ENCODE peak calls at places on chromosomes 13 and 19, in four cellular contexts. One of them, this sample, is unnamed.

GRCh38 chr19:57363734-57364181 is 407 bp downstream of the TRAPPC2B start:
- DNase-seq in CD4-positive, alpha-beta memory T cell: no peak
- DNase-seq in IMR-90: peak; percentile 12
- DNase-seq in GM12865: no peak
- DNase-seq in this sample: no peak

GRCh38 chr13:37546087-37546486 is 52.5 kb downstream of the POSTN start:
- DNase-seq in CD4-positive, alpha-beta memory T cell: no peak
- DNase-seq in IMR-90: no peak
- DNase-seq in GM12865: no peak
- DNase-seq in this sample: no peak

GRCh38 chr19:18416778-18417249 is 2.4 kb upstream of the SSBP4 start:
- DNase-seq in CD4-positive, alpha-beta memory T cell: peak; percentile 65
- DNase-seq in IMR-90: peak; percentile 78
- DNase-seq in GM12865: peak; percentile 80
- DNase-seq in this sample: peak; percentile 43

GRCh38 chr13:74820809-74821208 is 661.2 kb downstream of the TBC1D4 start:
- DNase-seq in CD4-positive, alpha-beta memory T cell: no peak
- DNase-seq in IMR-90: no peak
- DNase-seq in GM12865: no peak
- DNase-seq in this sample: no peak

GRCh38 chr19:14496029-14496848 is at the start of gene GIPC1:
- DNase-seq in CD4-positive, alpha-beta memory T cell: peak; percentile 83
- DNase-seq in IMR-90: peak; percentile 99
- DNase-seq in GM12865: peak; percentile 80
- DNase-seq in this sample: peak; percentile 98

GRCh38 chr13:85313761-85314503 is 485.3 kb downstream of the SLITRK6 start:
- DNase-seq in CD4-positive, alpha-beta memory T cell: no peak
- DNase-seq in IMR-90: peak; percentile 46
- DNase-seq in GM12865: no peak
- DNase-seq in this sample: no peak

GRCh38 chr13:50690020-50690419 is 153.5 kb downstream of the DLEU7 start:
- DNase-seq in CD4-positive, alpha-beta memory T cell: no peak
- DNase-seq in IMR-90: no peak
- DNase-seq in GM12865: no peak
- DNase-seq in this sample: no peak

GRCh38 chr19:7831452-7831851 is 1.4 kb downstream of the EVI5L start:
- DNase-seq in CD4-positive, alpha-beta memory T cell: no peak
- DNase-seq in IMR-90: peak; percentile 34
- DNase-seq in GM12865: no peak
- DNase-seq in this sample: no peak

GRCh38 chr19:56245062-56245740 is 27.3 kb upstream of the EDDM13 start:
- DNase-seq in CD4-positive, alpha-beta memory T cell: no peak
- DNase-seq in IMR-90: peak; percentile 33
- DNase-seq in GM12865: no peak
- DNase-seq in this sample: peak; percentile 4

GRCh38 chr19:30682576-30683536 is 310.7 kb downstream of the ZNF536 start:
- DNase-seq in CD4-positive, alpha-beta memory T cell: peak; percentile 30
- DNase-seq in IMR-90: peak; percentile 82
- DNase-seq in GM12865: peak; percentile 45
- DNase-seq in this sample: peak; percentile 42

GRCh38 chr13:82976499-82976898 is 905.8 kb downstream of the SLITRK1 start:
- DNase-seq in CD4-positive, alpha-beta memory T cell: no peak
- DNase-seq in IMR-90: peak; percentile 1
- DNase-seq in GM12865: no peak
- DNase-seq in this sample: no peak

GRCh38 chr19:7783991-7784421 is 21.0 kb downstream of the CLEC4M start:
- DNase-seq in CD4-positive, alpha-beta memory T cell: no peak
- DNase-seq in IMR-90: peak; percentile 72
- DNase-seq in GM12865: no peak
- DNase-seq in this sample: no peak

DNA sequence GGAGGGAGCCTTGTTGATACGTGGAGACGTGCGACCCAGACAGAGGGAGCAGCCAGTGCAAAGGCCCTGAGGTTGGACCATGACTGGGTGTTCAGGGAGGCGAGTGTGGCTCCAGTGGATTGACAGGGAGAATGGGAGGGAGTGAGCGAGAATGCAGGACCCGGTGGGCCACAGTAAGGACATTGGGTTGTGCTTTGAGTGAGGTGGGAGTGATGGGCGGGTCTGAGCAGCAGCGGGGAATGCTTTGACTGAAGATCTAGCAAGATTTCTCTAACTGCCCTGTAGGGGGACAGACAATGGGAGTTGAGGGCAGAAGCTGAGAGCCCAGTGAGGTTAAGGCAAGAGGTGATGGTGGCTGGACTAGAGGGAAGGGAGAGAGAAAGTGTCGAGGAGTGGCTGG is 7.7 kb upstream of the NANOS2 start:
- DNase-seq in CD4-positive, alpha-beta memory T cell: no peak
- DNase-seq in IMR-90: no peak
- DNase-seq in GM12865: peak; percentile 27
- DNase-seq in this sample: no peak
- H3K4me3 ChIP-seq in CD4-positive, alpha-beta memory T cell: no peak overlapping the region
- H3K4me3 ChIP-seq in IMR-90: no peak overlapping the region
- H3K4me3 ChIP-seq in GM12865: no peak overlapping the region
- H3K4me3 ChIP-seq in this sample: no peak overlapping the region

DNA sequence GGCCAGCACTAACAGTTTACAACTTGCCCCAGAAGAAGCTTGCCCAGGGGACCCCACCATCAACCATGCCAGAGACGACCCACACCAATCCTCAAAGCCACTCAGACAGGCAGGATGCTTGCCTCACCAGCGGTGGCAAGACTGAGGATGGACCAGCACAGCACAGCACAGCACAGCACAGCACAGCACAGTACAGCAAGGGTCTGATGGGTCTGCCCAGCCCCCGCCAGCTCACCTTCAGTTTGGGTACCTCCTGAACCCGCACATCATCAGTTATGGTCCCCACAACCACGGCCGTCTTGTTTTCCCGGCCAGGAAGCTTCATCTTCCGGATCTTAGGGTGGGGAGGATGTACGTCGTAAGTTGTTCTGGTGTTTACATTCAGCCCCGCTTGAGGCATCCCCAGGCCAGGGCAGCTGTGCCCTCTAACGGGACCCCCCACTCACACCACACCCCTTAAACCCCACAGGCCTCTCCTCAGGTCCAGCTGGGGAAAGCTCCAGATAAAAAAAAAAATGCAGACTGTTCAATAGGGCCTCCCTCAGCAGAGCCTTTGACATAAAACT is 1.7 kb upstream of the FAM83E start:
- DNase-seq in CD4-positive, alpha-beta memory T cell: no peak
- DNase-seq in IMR-90: no peak
- DNase-seq in GM12865: no peak
- DNase-seq in this sample: no peak
- H3K4me3 ChIP-seq in CD4-positive, alpha-beta memory T cell: no peak overlapping the region
- H3K4me3 ChIP-seq in IMR-90: no peak overlapping the region
- H3K4me3 ChIP-seq in GM12865: no peak overlapping the region
- H3K4me3 ChIP-seq in this sample: no peak overlapping the region

DNA sequence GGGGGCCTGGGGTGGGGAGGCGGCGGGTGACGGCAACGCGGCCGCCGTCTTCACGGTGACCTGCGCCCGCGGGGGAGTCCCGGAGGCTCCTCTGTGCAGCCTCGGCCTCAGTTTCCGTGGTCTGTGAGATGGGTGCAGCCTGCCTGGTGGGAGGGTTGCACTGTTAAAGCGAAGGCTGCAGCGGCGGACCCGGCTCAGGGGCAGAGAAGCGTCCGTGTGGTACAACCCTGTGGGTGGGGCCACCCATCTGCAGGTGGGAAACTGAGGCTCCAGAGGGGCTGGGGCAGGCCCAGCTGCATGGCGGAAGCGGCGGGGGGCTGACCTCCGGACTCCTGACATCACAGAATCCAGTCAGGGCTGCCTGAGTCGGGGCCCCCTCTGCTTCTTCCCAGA is 473 bp downstream of the FGF22 start:
- DNase-seq in CD4-positive, alpha-beta memory T cell: no peak
- DNase-seq in IMR-90: no peak
- DNase-seq in GM12865: no peak
- DNase-seq in this sample: no peak
- H3K4me3 ChIP-seq in CD4-positive, alpha-beta memory T cell: no peak overlapping the region
- H3K4me3 ChIP-seq in IMR-90: peak overlapping the region; percentile 49
- H3K4me3 ChIP-seq in GM12865: no peak overlapping the region
- H3K4me3 ChIP-seq in this sample: peak overlapping the region; percentile 33

GRCh38 chr19:4454952-4455738 is 2.4 kb downstream of the UBXN6 start:
- DNase-seq in CD4-positive, alpha-beta memory T cell: no peak
- DNase-seq in IMR-90: peak; percentile 62
- DNase-seq in GM12865: no peak
- DNase-seq in this sample: peak; percentile 57
- H3K4me3 ChIP-seq in CD4-positive, alpha-beta memory T cell: no peak overlapping the region
- H3K4me3 ChIP-seq in IMR-90: no peak overlapping the region
- H3K4me3 ChIP-seq in GM12865: no peak overlapping the region
- H3K4me3 ChIP-seq in this sample: peak overlapping the region; percentile 89